ENCODE peak calls at places on chromosome 2, in five cellular contexts. L, U, W, Q and B are unnamed samples.

GRCh38 chr2:206217743-206218520 is 56.5 kb upstream of the ZDBF2 start:
- DNase-seq in W (no peak), Q (no peak), L (no peak), U (no peak), B (no peak)

GRCh38 chr2:67840460-67841068 is 222.2 kb downstream of the C1D start:
- DNase-seq in U (peak), Q (peak), L (peak), W (peak), B (peak)

GRCh38 chr2:39512941-39513340 is 75.9 kb upstream of the MAP4K3 start:
- DNase-seq in L (no peak), Q (no peak), U (no peak), W (no peak), B (peak)

GRCh38 chr2:4915348-4915747 is 776.8 kb upstream of the SOX11 start:
- DNase-seq in L (no peak), Q (no peak), U (no peak), W (no peak), B (no peak)

GRCh38 chr2:223995569-223995968 is 38.3 kb downstream of the MRPL44 start:
- DNase-seq in W (no peak), Q (no peak), U (peak), L (no peak), B (peak)

GRCh38 chr2:101706819-101707177 is 9.3 kb downstream of the MAP4K4 start:
- DNase-seq in W (no peak), U (no peak), Q (no peak), L (no peak), B (no peak)

GRCh38 chr2:155209696-155210449 is 511.4 kb downstream of the KCNJ3 start:
- DNase-seq in Q (no peak), W (no peak), U (no peak), L (no peak), B (no peak)

GRCh38 chr2:6824962-6825361 is 40.7 kb downstream of the CMPK2 start:
- DNase-seq in L (no peak), U (no peak), W (no peak), Q (no peak), B (peak)

GRCh38 chr2:25606892-25607291 is 66.5 kb downstream of the DTNB start:
- DNase-seq in L (peak), Q (peak), W (no peak), U (peak), B (peak)

GRCh38 chr2:11343626-11344341 is 652 bp downstream of the ROCK2 start:
- DNase-seq in L (peak), U (peak), Q (peak), W (peak), B (peak)

GRCh38 chr2:206092297-206092696 is 6.3 kb upstream of the INO80D start:
- DNase-seq in Q (no peak), U (no peak), L (no peak), W (no peak), B (no peak)

GRCh38 chr2:217667545-217667944 is 335.2 kb downstream of the TNS1 start:
- DNase-seq in Q (no peak), W (no peak), U (no peak), L (no peak), B (no peak)

GRCh38 chr2:71620116-71620515 is 166.8 kb downstream of the DYSF start:
- DNase-seq in L (no peak), U (no peak), W (no peak), Q (no peak), B (no peak)

GRCh38 chr2:9554841-9555337 is 741 bp downstream of the ADAM17 start:
- DNase-seq in L (no peak), W (no peak), U (peak), Q (no peak), B (peak)

GRCh38 chr2:33903237-33903636 is 304.1 kb upstream of the FAM98A start:
- DNase-seq in W (no peak), U (no peak), Q (no peak), L (no peak), B (no peak)

GRCh38 chr2:1236596-1236995 is 176.7 kb upstream of the TPO start:
- DNase-seq in Q (no peak), L (no peak), U (no peak), W (no peak), B (no peak)

GRCh38 chr2:101200714-101201113 is 49.5 kb upstream of the TBC1D8 start:
- DNase-seq in L (no peak), W (no peak), Q (no peak), U (no peak), B (peak)

GRCh38 chr2:241443486-241444223 is 64.7 kb downstream of the STK25 start:
- DNase-seq in W (no peak), Q (no peak), U (no peak), L (no peak), B (peak)

GRCh38 chr2:241379481-241380480 is 23.7 kb downstream of the FARP2 start:
- DNase-seq in U (no peak), L (no peak), Q (no peak), W (no peak), B (peak)

GRCh38 chr2:41774011-41774605 is 273.7 kb upstream of the PKDCC start:
- DNase-seq in W (no peak), L (no peak), U (no peak), Q (no peak), B (no peak)

GRCh38 chr2:41779873-41780272 is 267.9 kb upstream of the PKDCC start:
- DNase-seq in W (no peak), U (no peak), Q (no peak), L (no peak), B (no peak)

GRCh38 chr2:41772697-41773096 is 275.1 kb upstream of the PKDCC start:
- DNase-seq in L (no peak), Q (no peak), W (no peak), U (no peak), B (no peak)

GRCh38 chr2:41781082-41781481 is 266.7 kb upstream of the PKDCC start:
- DNase-seq in U (no peak), Q (no peak), L (no peak), W (no peak), B (no peak)

DNA sequence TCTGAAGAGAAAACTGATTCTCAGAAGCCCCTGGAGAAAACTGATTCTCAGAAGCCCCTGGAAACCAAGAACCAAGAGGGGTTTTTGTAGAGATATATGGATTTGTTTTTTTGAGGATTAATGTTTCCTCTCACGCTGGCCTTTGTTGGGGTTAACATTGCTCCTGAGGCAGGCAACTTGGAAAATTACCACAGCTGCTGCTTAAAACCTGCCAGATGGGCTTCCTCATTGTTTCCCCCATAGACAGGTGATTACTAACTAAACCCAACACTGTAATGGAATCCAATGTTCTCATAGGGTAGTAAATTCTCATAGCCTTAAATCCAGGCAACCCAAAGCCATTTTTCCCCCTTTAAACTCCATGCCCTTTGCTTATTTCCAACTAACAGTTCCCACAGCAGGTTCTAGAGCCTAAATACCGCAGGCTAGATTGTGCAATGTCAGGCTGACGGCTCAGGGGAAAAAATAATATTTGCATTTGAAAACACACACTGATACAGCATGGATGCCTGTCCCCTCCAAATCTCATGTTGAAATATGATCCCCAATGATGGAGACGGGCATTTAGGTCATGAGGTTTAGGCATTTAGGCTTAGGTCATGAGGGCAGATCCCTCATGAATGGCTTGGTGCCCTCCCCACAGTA is 272.3 kb upstream of the PKDCC start:
- DNase-seq in L (no peak), Q (no peak), W (no peak), U (peak), B (no peak)
- TF ChIP-seq MAFK in L (no peak), Q (no peak), W (no peak), U (no peak), B (no peak)

DNA sequence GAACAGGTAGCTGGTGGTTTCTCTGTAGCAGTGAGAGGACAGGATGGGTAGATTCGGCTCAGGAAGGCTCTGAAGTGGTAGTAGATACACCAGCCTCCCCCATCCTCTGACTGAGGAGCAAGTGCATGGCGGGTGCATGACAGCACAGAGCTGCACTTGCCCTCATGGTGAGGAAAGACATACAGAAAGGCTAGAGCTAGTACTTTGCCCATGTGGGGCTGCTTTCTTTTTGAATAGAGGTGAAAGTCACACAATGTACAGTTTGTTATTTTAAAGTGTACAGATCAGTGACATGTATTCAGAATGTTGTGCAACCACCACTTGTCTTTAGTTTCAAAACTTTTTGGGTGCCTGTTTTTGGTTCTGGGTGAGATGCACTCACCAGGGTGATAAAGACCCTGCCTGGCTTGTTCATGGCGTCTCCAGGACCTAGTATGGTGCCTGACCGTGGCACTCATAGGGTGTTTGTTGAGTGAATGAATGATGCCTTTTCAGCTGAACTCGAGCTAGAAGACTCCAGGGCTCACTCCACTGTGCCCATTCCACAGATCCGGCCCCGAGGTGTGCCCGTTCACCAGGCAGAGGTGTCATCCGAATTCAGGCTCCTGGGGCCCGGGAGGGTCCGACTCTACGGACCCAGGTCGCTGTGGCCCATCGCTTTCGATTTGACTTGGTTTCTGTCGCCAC is 421 bp upstream of the VAMP5 start:
- DNase-seq in U (peak), Q (no peak), L (no peak), W (no peak), B (no peak)
- TF ChIP-seq RAD21 in U (no peak), Q (no peak), L (no peak), W (no peak), B (no peak)

GRCh38 chr2:178427458-178427857 is 23.5 kb downstream of the PRKRA start:
- DNase-seq in Q (no peak), U (no peak), L (no peak), W (no peak), B (no peak)

GRCh38 chr2:178425255-178425827 is 25.6 kb downstream of the PRKRA start:
- DNase-seq in Q (no peak), W (no peak), U (no peak), L (no peak), B (no peak)

GRCh38 chr2:178426388-178426787 is 24.6 kb downstream of the PRKRA start:
- DNase-seq in Q (no peak), L (no peak), U (no peak), W (no peak), B (peak)

GRCh38 chr2:178428396-178428806 is 22.6 kb downstream of the PRKRA start:
- DNase-seq in U (peak), W (no peak), Q (no peak), L (no peak), B (no peak)

GRCh38 chr2:178429336-178429735 is 21.6 kb downstream of the PRKRA start:
- DNase-seq in Q (no peak), U (no peak), W (no peak), L (no peak), B (no peak)
- TF ChIP-seq MAFK in Q (no peak), U (no peak), W (no peak), L (no peak), B (no peak)

GRCh38 chr2:45747363-45747762 is 95.9 kb downstream of the PRKCE start:
- DNase-seq in W (no peak), L (no peak), Q (no peak), U (no peak), B (no peak)

GRCh38 chr2:45745231-45745630 is 93.8 kb downstream of the PRKCE start:
- DNase-seq in Q (no peak), W (no peak), U (no peak), L (no peak), B (no peak)

GRCh38 chr2:45746888-45747287 is 95.4 kb downstream of the PRKCE start:
- DNase-seq in W (no peak), U (no peak), L (no peak), Q (no peak), B (no peak)

GRCh38 chr2:45741451-45741850 is 90.0 kb downstream of the PRKCE start:
- DNase-seq in Q (no peak), W (no peak), U (no peak), L (no peak), B (no peak)

GRCh38 chr2:45743531-45744391 is 92.3 kb downstream of the PRKCE start:
- DNase-seq in Q (no peak), U (no peak), L (no peak), W (no peak), B (peak)
- TF ChIP-seq RAD21 in Q (no peak), U (no peak), L (no peak), W (no peak), B (no peak)

GRCh38 chr2:165791811-165792454 is 2.1 kb downstream of the GALNT3 start:
- DNase-seq in W (no peak), L (no peak), U (no peak), Q (no peak), B (peak)

GRCh38 chr2:165794520-165794882 is 454 bp upstream of the GALNT3 start:
- DNase-seq in W (no peak), Q (no peak), L (no peak), U (no peak), B (peak)

GRCh38 chr2:165793161-165793778 is 777 bp downstream of the GALNT3 start:
- DNase-seq in L (no peak), Q (no peak), W (no peak), U (no peak), B (no peak)

GRCh38 chr2:165795011-165795410 is 964 bp upstream of the GALNT3 start:
- DNase-seq in W (no peak), Q (no peak), U (no peak), L (no peak), B (peak)

DNA sequence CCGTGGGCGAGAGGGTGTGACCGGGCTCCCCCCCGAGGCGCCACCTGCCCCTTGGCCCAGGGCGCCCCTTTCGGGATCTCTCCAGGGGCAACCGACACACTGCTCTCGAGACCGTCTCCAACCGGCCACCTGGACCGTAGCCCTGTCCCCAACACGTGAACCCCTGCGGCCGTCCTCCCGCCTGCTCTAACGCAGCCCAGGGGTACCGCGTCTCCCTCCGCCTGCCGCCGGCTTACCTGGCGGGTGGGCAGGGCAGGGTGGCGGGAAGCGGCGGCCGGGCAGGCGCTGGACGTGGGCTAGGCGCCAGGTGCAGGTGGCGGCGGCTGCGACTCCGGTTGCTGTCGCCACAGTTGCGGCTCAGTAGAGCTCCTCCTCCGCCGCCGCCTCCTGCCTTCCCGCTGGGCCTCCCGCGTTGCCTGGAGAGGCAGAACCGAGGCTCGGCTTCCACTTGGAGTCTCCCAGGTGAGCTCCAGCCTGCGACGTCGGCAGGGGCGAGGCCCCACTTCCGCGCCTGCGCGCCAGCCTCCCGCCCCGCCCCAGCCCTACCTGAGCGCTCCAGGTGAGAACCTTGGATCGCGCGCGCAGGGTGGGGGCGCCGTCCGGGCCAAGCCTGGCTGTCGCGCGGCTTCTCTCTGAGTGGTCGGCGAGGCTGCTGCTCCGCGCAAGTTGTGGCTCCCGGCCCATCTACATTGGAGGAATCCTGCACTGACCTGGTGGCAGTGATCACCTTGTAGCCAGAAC is at the start of gene GALNT3:
- DNase-seq in Q (no peak), W (peak), L (no peak), U (no peak), B (no peak)
- TF ChIP-seq MAFK in Q (no peak), W (no peak), L (no peak), U (no peak), B (no peak)

GRCh38 chr2:221484761-221485499 is 87.2 kb downstream of the EPHA4 start:
- DNase-seq in U (no peak), W (no peak), L (no peak), Q (no peak), B (no peak)

GRCh38 chr2:221482581-221483140 is 89.4 kb downstream of the EPHA4 start:
- DNase-seq in L (no peak), Q (no peak), W (no peak), U (no peak), B (no peak)

GRCh38 chr2:221488134-221488807 is 83.8 kb downstream of the EPHA4 start:
- DNase-seq in U (no peak), Q (no peak), W (no peak), L (no peak), B (no peak)

GRCh38 chr2:221485500-221485870 is 86.6 kb downstream of the EPHA4 start:
- DNase-seq in Q (no peak), U (no peak), W (no peak), L (no peak), B (no peak)

DNA sequence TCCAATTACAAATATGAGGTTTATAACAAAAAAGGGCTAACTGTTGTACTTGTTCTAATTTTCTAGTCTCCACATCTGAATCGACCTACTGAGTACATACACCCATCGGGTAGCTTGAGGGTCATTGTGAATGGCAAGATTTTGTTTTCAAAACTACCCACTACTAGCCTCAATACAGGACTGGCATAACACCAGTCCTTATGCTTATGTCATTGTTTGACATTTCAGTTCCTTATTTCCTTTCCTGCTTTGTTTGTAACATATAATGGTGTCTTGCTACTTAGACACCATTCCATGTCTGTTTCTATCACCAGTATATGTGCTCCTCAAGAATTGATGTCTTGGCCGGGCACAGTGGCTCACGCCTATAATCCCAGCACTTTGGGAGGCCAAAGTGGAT is 86.0 kb downstream of the EPHA4 start:
- DNase-seq in L (no peak), Q (no peak), U (no peak), W (no peak), B (no peak)
- TF ChIP-seq RAD21 in L (no peak), Q (no peak), U (no peak), W (no peak), B (no peak)

DNA sequence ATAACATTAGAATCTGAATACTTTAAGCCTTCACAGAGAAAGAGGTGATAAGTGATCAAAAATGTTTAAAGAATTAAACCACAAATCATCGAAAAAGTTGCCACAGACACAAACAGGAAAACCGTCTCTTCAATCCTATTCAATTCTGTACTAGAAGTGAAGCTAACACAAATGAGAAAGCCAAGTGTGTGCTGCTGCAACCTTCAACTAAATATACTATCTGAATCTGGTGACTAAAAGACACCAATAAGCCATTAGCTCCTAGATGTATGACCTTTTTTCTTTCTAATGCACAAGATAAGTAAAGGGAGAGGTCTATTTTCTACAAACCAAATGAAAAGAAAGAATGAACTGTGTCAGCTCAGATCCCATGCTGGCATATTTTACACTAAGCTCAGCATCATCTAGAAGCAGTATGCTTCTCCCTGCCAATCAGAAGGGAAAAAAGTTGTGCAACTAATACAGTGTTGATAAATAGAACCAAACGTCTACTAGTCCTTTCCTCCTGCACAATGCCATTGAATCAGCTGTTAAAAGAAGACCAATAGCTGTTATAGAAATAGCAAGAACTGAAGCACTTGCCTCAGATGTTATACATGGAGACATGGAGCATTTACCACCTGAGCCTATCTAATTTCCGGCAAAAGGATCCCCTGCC is 285.7 kb downstream of the ZEB2 start:
- DNase-seq in L (no peak), W (no peak), Q (no peak), U (no peak), B (peak)
- TF ChIP-seq MAFK in L (no peak), W (no peak), Q (no peak), U (no peak), B (no peak)

GRCh38 chr2:232483296-232483922 is 4.2 kb downstream of the ECEL1 start:
- DNase-seq in W (no peak), L (no peak), U (no peak), Q (no peak), B (no peak)
- TF ChIP-seq RAD21 in W (no peak), L (no peak), U (no peak), Q (no peak), B (no peak)